ENCODE peak calls at places on chromosomes 4 and X, in ten cellular contexts. Y, Q, G, V, X, S, D, A, K and H are unnamed samples.

GRCh38 chr4:2487632-2488031 is 18.7 kb downstream of the RNF4 start:
- DNase-seq in Y (peak), Q (no peak), G (no peak), V (no peak), X (no peak), S (no peak), D (no peak), A (no peak), K (no peak), H (no peak)

GRCh38 chr4:137238456-137238855 is 293.8 kb downstream of the PCDH18 start:
- DNase-seq in Y (no peak), Q (no peak), G (no peak), V (no peak), X (no peak), S (no peak), D (no peak), A (no peak), K (no peak), H (no peak)

GRCh38 chrX:154074199-154074598 is 23.3 kb downstream of the MECP2 start:
- DNase-seq in Y (no peak), Q (no peak), G (no peak), V (no peak), X (no peak), S (no peak), D (no peak), A (no peak), K (no peak), H (no peak)

GRCh38 chr4:5790546-5790857 is 79.5 kb downstream of the EVC start:
- DNase-seq in Y (no peak), Q (no peak), G (no peak), V (no peak), X (no peak), S (no peak), D (no peak), A (no peak), K (no peak), H (no peak)

GRCh38 chrX:64975989-64976672 is at the start of gene ZC4H2:
- DNase-seq in Y (peak), Q (peak), G (peak), V (peak), X (peak), S (peak), D (peak), A (peak), K (peak), H (peak)

GRCh38 chr4:139528377-139529005 is 27.5 kb downstream of the SETD7 start:
- DNase-seq in Y (peak), Q (no peak), G (peak), V (no peak), X (peak), S (peak), D (peak), A (no peak), K (peak), H (peak)

GRCh38 chr4:80184791-80185756 is 12.2 kb upstream of the PRDM8 start:
- DNase-seq in Y (peak), Q (no peak), G (no peak), V (no peak), X (no peak), S (no peak), D (no peak), A (no peak), K (no peak), H (no peak)

GRCh38 chr4:25313194-25313895 is 771 bp downstream of the ZCCHC4 start:
- DNase-seq in Y (no peak), Q (no peak), G (no peak), V (no peak), X (no peak), S (no peak), D (no peak), A (no peak), K (peak), H (no peak)

GRCh38 chr4:16217300-16218051 is 8.8 kb downstream of the TAPT1 start:
- DNase-seq in Y (peak), Q (no peak), G (no peak), V (no peak), X (no peak), S (no peak), D (no peak), A (no peak), K (no peak), H (peak)

GRCh38 chr4:5018096-5018495 is 1.2 kb downstream of the CYTL1 start:
- DNase-seq in Y (no peak), Q (no peak), G (no peak), V (no peak), X (no peak), S (no peak), D (no peak), A (no peak), K (no peak), H (no peak)

GRCh38 chr4:3193531-3194203 is 55.3 kb upstream of the MSANTD1 start:
- DNase-seq in Y (no peak), Q (peak), G (no peak), V (no peak), X (no peak), S (no peak), D (no peak), A (no peak), K (no peak), H (no peak)

GRCh38 chrX:112849010-112849409 is 8.4 kb upstream of the AMOT start:
- DNase-seq in Y (no peak), Q (no peak), G (no peak), V (no peak), X (no peak), S (no peak), D (no peak), A (no peak), K (no peak), H (peak)

GRCh38 chr4:135966936-135967335 is 1565.4 kb downstream of the PCDH18 start:
- DNase-seq in Y (no peak), Q (no peak), G (no peak), V (no peak), X (no peak), S (no peak), D (no peak), A (no peak), K (no peak), H (no peak)

GRCh38 chr4:127708985-127709384 is 21.2 kb upstream of the SLC25A31 start:
- DNase-seq in Y (no peak), Q (peak), G (peak), V (no peak), X (no peak), S (no peak), D (no peak), A (no peak), K (no peak), H (no peak)

GRCh38 chr4:92253550-92253949 is 50.2 kb upstream of the GRID2 start:
- DNase-seq in Y (no peak), Q (no peak), G (no peak), V (no peak), X (no peak), S (no peak), D (no peak), A (no peak), K (no peak), H (no peak)

GRCh38 chr4:151960449-151961246 is 199.8 kb upstream of the GATB start:
- DNase-seq in Y (no peak), Q (no peak), G (no peak), V (no peak), X (no peak), S (no peak), D (no peak), A (no peak), K (no peak), H (no peak)

GRCh38 chrX:31036895-31037294 is 34.9 kb downstream of the FTHL17 start:
- DNase-seq in Y (peak), Q (peak), G (peak), V (no peak), X (peak), S (no peak), D (peak), A (peak), K (peak), H (no peak)
- TF ChIP-seq CTCF in Y (no peak), Q (peak), G (peak), V (peak), X (peak), S (peak), D (peak), A (peak), K (peak), H (peak)

GRCh38 chrX:56788717-56789122 is 59.7 kb downstream of the NBDY start:
- DNase-seq in Y (no peak), Q (no peak), G (peak), V (no peak), X (no peak), S (no peak), D (no peak), A (no peak), K (no peak), H (no peak)
- TF ChIP-seq CTCF in Y (no peak), Q (peak), G (peak), V (no peak), X (peak), S (peak), D (no peak), A (no peak), K (no peak), H (no peak)

GRCh38 chr4:38759790-38760122 is 23.0 kb downstream of the TLR10 start:
- DNase-seq in Y (no peak), Q (no peak), G (no peak), V (no peak), X (no peak), S (no peak), D (no peak), A (no peak), K (no peak), H (no peak)

GRCh38 chr4:38762560-38762959 is 20.2 kb downstream of the TLR10 start:
- DNase-seq in Y (peak), Q (no peak), G (no peak), V (no peak), X (no peak), S (no peak), D (no peak), A (no peak), K (no peak), H (peak)

GRCh38 chr4:38759077-38759789 is 23.6 kb downstream of the TLR10 start:
- DNase-seq in Y (peak), Q (no peak), G (peak), V (peak), X (peak), S (peak), D (peak), A (peak), K (peak), H (peak)

GRCh38 chr4:38760915-38761314 is 21.9 kb downstream of the TLR10 start:
- DNase-seq in Y (no peak), Q (no peak), G (no peak), V (no peak), X (no peak), S (peak), D (no peak), A (no peak), K (no peak), H (peak)

DNA sequence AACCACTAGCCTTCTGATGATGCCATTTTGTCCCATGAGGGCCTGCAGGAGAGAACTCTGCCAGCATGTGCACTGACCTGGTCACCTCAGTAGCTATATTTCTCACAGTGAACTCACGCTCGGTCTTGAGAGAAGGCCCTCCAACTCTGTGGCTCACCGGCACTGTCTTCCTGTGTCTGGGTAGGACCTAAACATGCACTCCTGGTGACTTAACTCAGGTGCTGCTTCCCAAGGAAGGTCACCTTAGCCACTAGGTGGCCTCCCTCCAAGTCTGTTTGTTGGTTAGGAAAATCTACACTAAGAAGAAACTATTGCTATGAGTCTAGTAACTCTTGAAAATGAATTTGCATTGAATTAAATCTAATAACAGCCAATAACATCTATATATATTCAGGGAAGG is 24.8 kb downstream of the TLR10 start:
- DNase-seq in Y (no peak), Q (peak), G (peak), V (no peak), X (no peak), S (no peak), D (no peak), A (no peak), K (no peak), H (no peak)
- TF ChIP-seq CTCF in Y (peak), Q (peak), G (peak), V (peak), X (no peak), S (peak), D (no peak), A (no peak), K (peak), H (peak)

DNA sequence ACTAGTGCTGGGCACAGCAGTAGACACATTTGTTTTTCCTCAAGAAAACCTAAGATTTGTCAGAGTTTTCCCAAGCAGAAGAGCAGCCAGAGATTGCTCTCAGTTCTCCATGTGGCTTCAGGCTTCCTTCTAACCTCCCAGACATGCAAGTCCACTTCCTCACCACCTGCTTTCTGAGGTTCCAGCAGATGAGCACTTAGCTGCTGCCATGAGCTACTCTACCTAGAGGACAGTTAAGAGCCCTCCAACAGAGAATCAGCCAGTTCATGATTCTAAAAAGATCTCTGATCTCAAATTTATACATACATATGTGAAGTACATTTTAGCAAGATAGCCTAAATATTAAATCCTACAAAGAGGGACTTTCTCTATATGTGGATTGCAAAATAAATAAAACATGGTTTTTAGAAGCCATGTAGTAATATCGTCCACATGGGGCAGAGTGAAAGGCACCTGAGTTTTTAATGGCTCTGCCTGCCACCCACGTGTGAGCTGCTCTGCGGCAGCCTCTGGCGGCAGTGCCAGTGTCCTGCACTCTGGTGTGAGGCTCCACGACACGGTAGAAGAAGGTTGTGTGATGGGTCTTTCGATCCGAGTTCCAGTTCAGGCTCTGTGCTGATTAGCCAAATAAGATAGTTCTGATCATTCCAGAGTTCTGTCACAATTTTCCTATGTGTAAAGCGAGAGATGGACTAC is 10.3 kb downstream of the CYP4V2 start:
- DNase-seq in Y (peak), Q (peak), G (peak), V (peak), X (no peak), S (no peak), D (peak), A (no peak), K (peak), H (peak)
- TF ChIP-seq CTCF in Y (no peak), Q (peak), G (peak), V (peak), X (peak), S (peak), D (peak), A (peak), K (peak), H (peak)

GRCh38 chrX:134026732-134027311 is 41.4 kb upstream of the GPC3 start:
- DNase-seq in Y (peak), Q (peak), G (peak), V (peak), X (peak), S (no peak), D (no peak), A (peak), K (peak), H (no peak)
- TF ChIP-seq CTCF in Y (no peak), Q (peak), G (peak), V (peak), X (no peak), S (peak), D (no peak), A (peak), K (no peak), H (peak)

DNA sequence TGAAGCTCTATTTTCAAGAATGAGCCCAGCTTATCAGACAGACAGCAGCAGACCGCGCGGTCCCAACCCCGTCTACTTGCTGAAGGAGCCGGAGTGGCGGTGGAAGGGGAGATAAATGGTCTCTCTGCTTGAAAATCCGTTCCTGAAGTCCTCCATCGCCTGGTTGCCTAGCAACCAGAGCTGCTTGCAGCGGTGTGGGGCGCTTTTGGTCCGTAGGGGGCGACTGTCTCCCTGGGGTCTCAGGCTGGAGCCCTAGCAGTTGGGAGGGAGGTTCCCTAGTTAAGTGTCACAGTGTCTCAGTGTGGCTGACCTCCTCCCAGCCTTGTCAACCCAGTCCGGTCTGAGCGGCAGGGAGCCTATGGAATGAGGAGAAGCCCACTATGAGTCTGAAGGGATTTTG is 8.3 kb upstream of the DLG3 start:
- DNase-seq in Y (no peak), Q (no peak), G (no peak), V (no peak), X (no peak), S (no peak), D (no peak), A (no peak), K (no peak), H (no peak)
- TF ChIP-seq CTCF in Y (no peak), Q (no peak), G (no peak), V (peak), X (no peak), S (peak), D (no peak), A (no peak), K (no peak), H (peak)

DNA sequence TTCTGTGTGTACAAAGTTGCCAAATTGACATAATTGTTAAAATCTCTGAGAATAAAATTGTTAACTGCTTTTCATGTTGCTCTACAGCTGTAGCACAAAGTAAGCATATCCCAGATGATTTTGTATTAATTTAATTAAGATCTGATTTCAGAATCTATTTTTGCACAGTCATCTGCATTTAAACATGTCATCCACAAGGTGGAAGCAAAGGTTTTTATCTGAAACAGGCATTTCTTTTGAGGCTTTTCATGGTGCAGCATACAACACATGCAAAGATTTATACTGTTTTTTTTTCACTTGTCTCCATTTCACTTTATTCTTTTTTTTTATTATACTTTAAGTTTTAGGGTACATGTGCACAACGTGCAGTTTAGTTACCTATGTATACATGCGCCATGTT is 51.2 kb downstream of the GC start:
- DNase-seq in Y (peak), Q (no peak), G (no peak), V (no peak), X (no peak), S (no peak), D (no peak), A (no peak), K (no peak), H (no peak)
- TF ChIP-seq CTCF in Y (peak), Q (peak), G (peak), V (peak), X (no peak), S (peak), D (no peak), A (peak), K (peak), H (no peak)